ENCODE peak calls at places on chromosomes 4 and X, in nine cellular contexts. W is spleen, M is adrenal gland, S is endothelial cell of umbilical vein, E is heart left ventricle, C is stomach, X is breast epithelium, A is tibial nerve, K is IMR-90. B is an unnamed sample.

GRCh38 chr4:182189107-182189878 is 53.9 kb upstream of the TENM3 start:
- DNase-seq in S (no peak), E (no peak), A (no peak), W (no peak), M (peak), X (no peak), C (no peak), K (peak), B (peak)

GRCh38 chrX:107684956-107685385 is 56.7 kb downstream of the PRPS1 start:
- DNase-seq in E (peak), A (peak), W (peak), K (no peak), M (peak), S (peak), C (peak), X (peak), B (peak)

GRCh38 chr4:15488658-15489470 is 19.2 kb downstream of the CC2D2A start:
- DNase-seq in C (no peak), M (no peak), K (peak), A (no peak), E (no peak), W (no peak), X (no peak), S (no peak), B (no peak)

GRCh38 chrX:112851806-112852205 is 11.2 kb upstream of the AMOT start:
- DNase-seq in W (no peak), M (no peak), E (no peak), K (peak), A (no peak), S (no peak), X (no peak), C (no peak), B (no peak)

GRCh38 chr4:2150076-2150475 is 90.9 kb downstream of the NAT8L start:
- DNase-seq in W (no peak), E (no peak), M (no peak), S (no peak), X (no peak), C (no peak), K (no peak), A (no peak), B (no peak)

GRCh38 chr4:7067147-7067522 is 729 bp downstream of the GRPEL1 start:
- DNase-seq in A (no peak), S (peak), E (no peak), C (peak), X (no peak), K (no peak), W (peak), M (peak), B (no peak)

GRCh38 chrX:123859828-123860505 is at the start of gene XIAP:
- DNase-seq in M (peak), E (peak), X (peak), C (peak), S (peak), A (peak), K (peak), W (peak), B (peak)

GRCh38 chrX:35590210-35590609 is 207.9 kb upstream of the MAGEB16 start:
- DNase-seq in W (no peak), X (no peak), E (no peak), C (no peak), K (no peak), M (no peak), S (no peak), A (no peak), B (no peak)

GRCh38 chr4:83138979-83139378 is 24.4 kb upstream of the PLAC8 start:
- DNase-seq in X (no peak), W (no peak), K (no peak), M (no peak), C (no peak), S (no peak), A (no peak), E (no peak), B (no peak)

GRCh38 chr4:20544645-20545044 is 155.6 kb upstream of the PACRGL start:
- DNase-seq in M (no peak), X (no peak), S (peak), A (no peak), K (peak), E (no peak), C (no peak), W (no peak), B (peak)
- TF ChIP-seq CTCF in M (peak), X (peak), S (peak), A (peak), K (peak), E (peak), C (peak), W (peak), B (peak)

GRCh38 chr4:77818667-77819408 is at the start of gene CNOT6L:
- DNase-seq in A (peak), W (peak), X (peak), M (peak), K (peak), C (peak), S (peak), E (peak), B (peak)
- TF ChIP-seq POLR2A in A (peak), W (peak), X (no peak), M (peak), K (no peak), C (no peak), S (no peak), E (peak), B (no peak)

GRCh38 chr4:86898562-86898961 is 6.3 kb upstream of the C4orf36 start:
- DNase-seq in W (no peak), E (no peak), A (no peak), X (no peak), S (peak), M (no peak), K (peak), C (no peak), B (peak)
- TF ChIP-seq CTCF in W (no peak), E (no peak), A (no peak), X (no peak), S (no peak), M (peak), K (peak), C (no peak), B (peak)

GRCh38 chr4:103099691-103100392 is at the start of gene BDH2:
- DNase-seq in E (peak), M (peak), X (peak), C (peak), W (no peak), K (peak), S (peak), A (no peak), B (peak)
- TF ChIP-seq POLR2A in E (no peak), M (peak), X (no peak), C (no peak), W (no peak), K (no peak), S (no peak), A (no peak), B (no peak)

GRCh38 chr4:38982356-38983095 is 49.7 kb downstream of the TMEM156 start:
- DNase-seq in C (no peak), W (no peak), M (no peak), X (no peak), A (no peak), K (no peak), E (no peak), S (no peak), B (no peak)
- TF ChIP-seq CTCF in C (no peak), W (no peak), M (no peak), X (no peak), A (no peak), K (no peak), E (no peak), S (no peak), B (no peak)

DNA sequence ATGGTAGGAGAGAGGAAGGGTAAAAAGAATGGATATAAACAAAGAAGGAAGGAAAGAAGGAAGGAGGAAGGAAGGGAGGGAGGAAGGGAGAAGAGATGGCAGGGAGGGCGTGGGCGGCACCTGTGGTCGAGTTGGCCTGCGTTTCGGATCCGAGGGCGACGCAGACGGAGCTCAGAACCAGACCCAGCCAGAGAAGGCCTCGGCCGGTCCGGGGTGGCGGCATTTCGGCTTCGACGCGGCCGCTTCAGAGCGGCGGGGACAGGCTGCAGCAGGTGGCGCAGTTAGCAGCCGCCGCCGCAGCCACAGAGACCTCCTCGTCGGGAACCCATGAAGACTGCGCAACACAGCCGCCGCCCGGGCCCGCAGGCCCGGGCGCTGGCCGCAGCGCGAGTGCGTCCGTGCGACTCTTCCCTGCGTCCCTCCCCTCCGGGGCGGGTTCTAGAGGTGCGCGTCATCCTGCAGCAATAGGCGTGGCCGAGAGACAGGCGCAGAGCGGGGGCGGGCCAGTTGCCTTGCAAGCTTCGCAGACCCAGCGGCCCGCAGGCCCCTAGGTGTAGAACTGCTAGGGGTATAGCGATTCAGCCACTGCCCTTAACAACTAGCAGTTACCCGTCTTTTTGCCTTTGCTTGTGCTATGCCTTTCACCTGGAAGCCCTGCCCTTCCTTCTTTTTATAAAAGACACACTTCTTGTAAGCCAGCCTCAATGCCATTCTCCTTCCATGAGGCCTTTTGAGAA is at the start of gene IDS:
- DNase-seq in E (peak), C (peak), W (peak), M (peak), A (peak), S (peak), K (peak), X (peak), B (peak)
- TF ChIP-seq POLR2A in E (peak), C (no peak), W (peak), M (peak), A (peak), S (peak), K (peak), X (peak), B (peak)

GRCh38 chr4:168995537-168996295 is 14.3 kb downstream of the CBR4 start:
- DNase-seq in M (no peak), X (no peak), A (no peak), W (no peak), E (no peak), K (peak), S (peak), C (no peak), B (peak)
- TF ChIP-seq CTCF in M (peak), X (peak), A (no peak), W (no peak), E (peak), K (peak), S (no peak), C (peak), B (no peak)